ENCODE peak calls at places on chromosomes 7 and 10, in four cellular contexts. R is sigmoid colon, E is suprapubic skin, U is tibial nerve. G is an unnamed sample.

GRCh38 chr7:121505021-121505420 is 108.9 kb upstream of the FAM3C start:
- DNase-seq in R (no peak), E (no peak), U (no peak), G (no peak)

GRCh38 chr7:129089521-129090212 is 34.8 kb upstream of the TNPO3 start:
- DNase-seq in R (no peak), E (no peak), U (no peak), G (no peak)

GRCh38 chr10:94225589-94225988 is 137.2 kb downstream of the NOC3L start:
- DNase-seq in R (no peak), E (no peak), U (no peak), G (no peak)

GRCh38 chr10:59805043-59805442 is 51.8 kb upstream of the MRLN start:
- DNase-seq in R (no peak), E (no peak), U (no peak), G (no peak)

GRCh38 chr7:106916689-106917088 is 51.6 kb downstream of the PIK3CG start:
- DNase-seq in R (no peak), E (no peak), U (no peak), G (no peak)

GRCh38 chr10:100807241-100808050 is 62.1 kb downstream of the PAX2 start:
- DNase-seq in R (no peak), E (peak), U (no peak), G (no peak)

GRCh38 chr7:157003445-157004049 is 6.9 kb downstream of the MNX1 start:
- DNase-seq in R (no peak), E (no peak), U (no peak), G (no peak)

GRCh38 chr10:33798754-33799153 is 464.3 kb upstream of the NRP1 start:
- DNase-seq in R (no peak), E (no peak), U (no peak), G (no peak)

GRCh38 chr7:34497153-34497777 is 160.8 kb upstream of the NPSR1 start:
- DNase-seq in R (no peak), E (no peak), U (no peak), G (no peak)

GRCh38 chr10:16602104-16602735 is 80.5 kb upstream of the C1QL3 start:
- DNase-seq in R (no peak), E (no peak), U (no peak), G (no peak)

GRCh38 chr7:76011437-76011836 is 17.0 kb upstream of the TMEM120A start:
- DNase-seq in R (peak), E (no peak), U (no peak), G (peak)

GRCh38 chr7:36606442-36607205 is 117.7 kb downstream of the AOAH start:
- DNase-seq in R (no peak), E (no peak), U (no peak), G (no peak)

GRCh38 chr7:6163402-6163801 is 109.0 kb downstream of the CYTH3 start:
- DNase-seq in R (peak), E (no peak), U (no peak), G (no peak)

GRCh38 chr7:129150199-129150996 is 5.9 kb downstream of the TSPAN33 start:
- DNase-seq in R (no peak), E (no peak), U (no peak), G (no peak)

GRCh38 chr10:110789604-110790428 is 81.9 kb upstream of the PDCD4 start:
- DNase-seq in R (no peak), E (no peak), U (no peak), G (no peak)

GRCh38 chr7:50477640-50478039 is 27.5 kb upstream of the FIGNL1 start:
- DNase-seq in R (no peak), E (no peak), U (no peak), G (no peak)

GRCh38 chr7:151204383-151205032 is 5.8 kb downstream of the H2BK1 start:
- DNase-seq in R (no peak), E (no peak), U (no peak), G (no peak)

GRCh38 chr7:156608176-156608478 is 32.4 kb upstream of the RNF32 start:
- DNase-seq in R (no peak), E (no peak), U (no peak), G (no peak)

GRCh38 chr10:29535012-29535777 is 99.6 kb downstream of the SVIL start:
- DNase-seq in R (peak), E (no peak), U (peak), G (peak)

GRCh38 chr7:76260171-76260703 is 42.2 kb upstream of the HSPB1 start:
- DNase-seq in R (no peak), E (no peak), U (no peak), G (peak)

GRCh38 chr7:124701955-124702354 is 63.6 kb downstream of the GPR37 start:
- DNase-seq in R (no peak), E (no peak), U (no peak), G (no peak)

GRCh38 chr7:23971031-23971430 is 261.0 kb downstream of the STK31 start:
- DNase-seq in R (no peak), E (no peak), U (no peak), G (no peak)

GRCh38 chr10:12814166-12814565 is 187.3 kb downstream of the CCDC3 start:
- DNase-seq in R (no peak), E (no peak), U (no peak), G (no peak)

GRCh38 chr7:139776486-139777303 is 1.1 kb downstream of the HIPK2 start:
- DNase-seq in R (no peak), E (no peak), U (peak), G (peak)

GRCh38 chr7:92824901-92825480 is 11.4 kb downstream of the CDK6 start:
- DNase-seq in R (no peak), E (no peak), U (no peak), G (no peak)

GRCh38 chr7:17062433-17063383 is 180.9 kb upstream of the AGR3 start:
- DNase-seq in R (no peak), E (no peak), U (no peak), G (no peak)

GRCh38 chr7:34208878-34209621 is 303.7 kb downstream of the BMPER start:
- DNase-seq in R (no peak), E (no peak), U (no peak), G (peak)

GRCh38 chr7:86913709-86914108 is 145.7 kb downstream of the ELAPOR2 start:
- DNase-seq in R (no peak), E (no peak), U (no peak), G (no peak)

GRCh38 chr7:155996718-155997059 is 184.4 kb upstream of the SHH start:
- DNase-seq in R (no peak), E (no peak), U (no peak), G (no peak)

GRCh38 chr7:154858836-154859537 is 143.9 kb downstream of the PAXIP1 start:
- DNase-seq in R (peak), E (no peak), U (no peak), G (no peak)

GRCh38 chr10:115402690-115403089 is 309.5 kb downstream of the ATRNL1 start:
- DNase-seq in R (no peak), E (no peak), U (no peak), G (no peak)

GRCh38 chr10:118572286-118573041 is 23.0 kb downstream of the PRLHR start:
- DNase-seq in R (no peak), E (no peak), U (no peak), G (no peak)

GRCh38 chr10:124732931-124733536 is 11.1 kb downstream of the FAM53B start:
- DNase-seq in R (peak), E (peak), U (no peak), G (peak)

GRCh38 chr7:19984231-19984632 is 210.8 kb upstream of the TMEM196 start:
- DNase-seq in R (no peak), E (no peak), U (no peak), G (no peak)

GRCh38 chr7:19988860-19989259 is 215.4 kb upstream of the TMEM196 start:
- DNase-seq in R (no peak), E (no peak), U (no peak), G (no peak)

DNA sequence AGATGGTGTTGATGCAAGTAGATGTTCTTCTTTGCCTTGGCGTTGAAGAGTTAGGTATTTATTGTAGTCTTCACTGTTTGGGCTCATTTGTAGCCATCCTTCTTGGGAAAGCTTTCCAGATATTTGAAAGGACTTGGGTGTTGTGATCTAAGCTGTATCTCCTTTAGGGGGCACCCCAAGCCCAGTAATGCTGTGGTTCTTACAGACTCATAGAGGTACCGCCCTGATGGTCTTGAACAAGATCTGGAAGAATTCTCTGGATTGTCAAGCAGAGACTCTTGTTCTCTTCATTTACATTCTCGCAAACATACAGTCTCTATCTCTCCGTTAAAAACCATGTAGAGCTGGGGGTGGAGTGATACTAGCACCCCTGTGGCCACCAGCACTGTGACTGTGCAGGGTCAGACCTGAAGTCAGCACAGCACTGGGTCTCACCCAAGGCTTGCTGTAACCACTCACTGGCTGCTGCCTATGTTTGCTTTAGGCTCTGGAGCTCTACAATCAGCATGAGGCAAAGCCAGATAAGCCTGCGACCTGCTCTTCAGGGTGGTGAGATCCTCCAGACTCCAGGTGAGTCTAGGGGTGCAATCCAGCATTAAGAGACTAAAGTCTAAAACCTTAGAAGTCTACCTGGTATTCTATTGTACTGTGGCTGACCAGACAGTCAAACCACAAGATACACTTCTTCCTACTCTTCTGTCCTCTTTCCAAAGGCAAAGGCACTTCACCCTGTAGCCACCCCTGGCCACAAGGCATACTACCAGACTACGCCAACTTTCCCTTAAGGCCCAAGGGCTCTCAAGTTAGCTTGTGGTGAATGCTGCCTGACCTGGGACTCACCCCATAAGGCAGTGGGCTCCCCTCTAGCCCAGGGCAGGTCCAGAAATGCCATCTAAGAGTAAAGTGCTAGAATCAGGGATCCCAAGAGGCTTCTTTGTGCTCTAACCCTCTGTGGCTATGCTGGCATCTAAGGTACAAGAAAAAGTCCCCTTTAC is 209.7 kb upstream of the TMEM196 start:
- DNase-seq in R (peak), E (no peak), U (peak), G (peak)
- TF ChIP-seq CTCF in R (no peak), E (no peak), U (peak), G (no peak)

GRCh38 chr10:92697663-92698511 is 8.1 kb downstream of the HHEX start:
- DNase-seq in R (no peak), E (no peak), U (no peak), G (no peak)
- TF ChIP-seq EP300 in R (no peak), E (no peak), U (no peak), G (no peak)

GRCh38 chr7:135208417-135208793 is 2.9 kb downstream of the WDR91 start:
- DNase-seq in R (no peak), E (no peak), U (no peak), G (no peak)

GRCh38 chr7:135213831-135214230 is 2.5 kb upstream of the WDR91 start:
- DNase-seq in R (no peak), E (no peak), U (no peak), G (no peak)

GRCh38 chr7:135209225-135209834 is 2.0 kb downstream of the WDR91 start:
- DNase-seq in R (no peak), E (no peak), U (no peak), G (no peak)

GRCh38 chr7:135210818-135211178 is 528 bp downstream of the WDR91 start:
- DNase-seq in R (peak), E (no peak), U (no peak), G (no peak)

GRCh38 chr7:135211179-135211945 is at the start of gene WDR91:
- DNase-seq in R (peak), E (peak), U (peak), G (peak)
- TF ChIP-seq CTCF in R (no peak), E (no peak), U (no peak), G (peak)

DNA sequence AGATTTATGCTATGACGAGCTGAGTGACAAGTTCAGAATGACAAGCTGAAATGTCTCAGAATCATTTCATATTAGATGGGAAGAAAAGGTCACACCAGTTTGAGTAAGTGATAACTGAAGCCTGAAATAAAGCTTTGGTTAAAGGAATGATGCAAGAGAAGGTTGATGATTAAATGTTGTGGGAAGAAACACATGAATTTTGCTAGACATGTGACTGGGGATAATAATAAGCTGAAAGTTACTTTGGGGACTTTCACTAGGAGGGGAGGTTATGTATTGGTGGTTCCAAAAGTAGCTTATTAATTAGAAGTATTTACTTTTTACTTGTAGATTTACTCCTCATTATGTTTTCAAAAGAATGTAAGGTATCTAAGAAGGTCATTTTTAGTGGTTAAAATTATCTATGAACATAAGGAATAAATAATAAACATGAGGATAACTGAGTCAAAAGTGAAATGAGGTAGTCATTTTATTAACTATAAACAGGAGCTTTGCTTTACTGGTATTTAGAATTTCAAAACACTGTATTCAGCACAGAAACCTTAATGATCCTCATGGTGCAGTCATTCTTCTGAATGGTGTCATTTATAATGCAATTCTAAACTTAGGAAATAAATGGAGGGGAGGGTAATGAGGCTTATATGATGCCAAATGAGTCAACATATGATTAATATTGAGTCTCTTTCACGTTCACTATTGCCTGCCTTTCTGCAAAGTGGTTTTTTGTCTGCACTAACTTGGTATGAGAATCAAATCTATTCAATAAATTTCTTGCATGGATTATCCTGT is 63.6 kb downstream of the PRKG1 start:
- DNase-seq in R (no peak), E (no peak), U (no peak), G (no peak)
- TF ChIP-seq EP300 in R (no peak), E (no peak), U (no peak), G (no peak)

DNA sequence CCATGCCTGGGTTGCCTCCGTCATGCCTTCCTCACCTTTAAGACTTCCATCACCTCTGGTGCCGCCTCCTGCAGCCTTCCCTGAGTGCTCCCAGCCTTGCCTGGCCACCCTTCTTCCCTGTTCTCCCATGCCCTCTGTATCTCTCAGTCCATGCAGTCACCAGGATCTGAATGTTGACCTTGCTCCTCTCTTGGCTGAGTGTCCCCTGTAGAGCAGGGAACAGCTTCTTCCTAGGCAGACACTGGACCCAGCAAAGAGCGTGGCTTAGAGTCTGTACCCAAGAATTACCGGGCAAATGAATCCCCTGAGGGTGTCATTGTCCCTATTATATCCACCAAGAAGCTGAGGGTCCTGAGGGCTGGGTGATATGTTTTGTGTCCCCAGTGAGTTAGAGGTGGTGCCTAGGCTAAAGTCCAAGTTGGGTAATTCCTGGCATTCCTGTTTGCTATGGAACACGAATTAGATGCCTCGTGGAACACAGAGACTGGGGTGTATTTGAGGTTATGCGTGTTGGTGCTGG is 505.6 kb downstream of the RPS24 start:
- DNase-seq in R (peak), E (no peak), U (no peak), G (no peak)
- TF ChIP-seq CTCF in R (no peak), E (no peak), U (no peak), G (no peak)

G was measured in ovary.